ENCODE peak calls at places on chromosomes 12 and 14, in seven cellular contexts. One of them, this sample, is unnamed.

GRCh38 chr12:105279460-105280056 is 43.6 kb upstream of the APPL2 start:
- DNase-seq in BE2C: peak; percentile 19
- DNase-seq in activated CD4-positive, alpha-beta T cell treated with anti-CD3 and anti-CD28 coated beads, Interleukin-2, amount 50 U/mL, for 48 hours: peak; percentile 29
- DNase-seq in left ventricle myocardium superior: no peak
- DNase-seq in HFF-Myc: no peak
- DNase-seq in HFFc6: peak; percentile 25
- DNase-seq in nucleus accumbens: no peak
- DNase-seq in this sample: peak; percentile 23

GRCh38 chr14:47284283-47284682 is 391.1 kb downstream of the MDGA2 start:
- DNase-seq in BE2C: no peak
- DNase-seq in activated CD4-positive, alpha-beta T cell treated with anti-CD3 and anti-CD28 coated beads, Interleukin-2, amount 50 U/mL, for 48 hours: no peak
- DNase-seq in left ventricle myocardium superior: no peak
- DNase-seq in HFF-Myc: no peak
- DNase-seq in HFFc6: no peak
- DNase-seq in nucleus accumbens: no peak
- DNase-seq in this sample: no peak

GRCh38 chr12:9692909-9693308 is 23.4 kb downstream of the CLEC2D start:
- DNase-seq in BE2C: no peak
- DNase-seq in activated CD4-positive, alpha-beta T cell treated with anti-CD3 and anti-CD28 coated beads, Interleukin-2, amount 50 U/mL, for 48 hours: no peak
- DNase-seq in left ventricle myocardium superior: no peak
- DNase-seq in HFF-Myc: no peak
- DNase-seq in HFFc6: no peak
- DNase-seq in nucleus accumbens: no peak
- DNase-seq in this sample: no peak

GRCh38 chr14:28754209-28754985 is 12.2 kb upstream of the FOXG1 start:
- DNase-seq in BE2C: peak; percentile 51
- DNase-seq in activated CD4-positive, alpha-beta T cell treated with anti-CD3 and anti-CD28 coated beads, Interleukin-2, amount 50 U/mL, for 48 hours: no peak
- DNase-seq in left ventricle myocardium superior: no peak
- DNase-seq in HFF-Myc: peak; percentile 37
- DNase-seq in HFFc6: peak; percentile 38
- DNase-seq in nucleus accumbens: no peak
- DNase-seq in this sample: peak; percentile 30

GRCh38 chr12:15322164-15323054 is at the start of gene PTPRO:
- DNase-seq in BE2C: peak; percentile 84
- DNase-seq in activated CD4-positive, alpha-beta T cell treated with anti-CD3 and anti-CD28 coated beads, Interleukin-2, amount 50 U/mL, for 48 hours: no peak
- DNase-seq in left ventricle myocardium superior: no peak
- DNase-seq in HFF-Myc: no peak
- DNase-seq in HFFc6: no peak
- DNase-seq in nucleus accumbens: peak; percentile 15
- DNase-seq in this sample: peak; percentile 28

GRCh38 chr14:64654072-64654899 is 49.9 kb upstream of the PLEKHG3 start:
- DNase-seq in BE2C: no peak
- DNase-seq in activated CD4-positive, alpha-beta T cell treated with anti-CD3 and anti-CD28 coated beads, Interleukin-2, amount 50 U/mL, for 48 hours: no peak
- DNase-seq in left ventricle myocardium superior: no peak
- DNase-seq in HFF-Myc: no peak
- DNase-seq in HFFc6: peak; percentile 75
- DNase-seq in nucleus accumbens: no peak
- DNase-seq in this sample: peak; percentile 63

GRCh38 chr14:93304771-93305170 is 28.1 kb downstream of the BTBD7 start:
- DNase-seq in BE2C: no peak
- DNase-seq in activated CD4-positive, alpha-beta T cell treated with anti-CD3 and anti-CD28 coated beads, Interleukin-2, amount 50 U/mL, for 48 hours: no peak
- DNase-seq in left ventricle myocardium superior: no peak
- DNase-seq in HFF-Myc: no peak
- DNase-seq in HFFc6: peak; percentile 29
- DNase-seq in nucleus accumbens: no peak
- DNase-seq in this sample: peak; percentile 18

GRCh38 chr14:99229654-99230215 is 42.3 kb downstream of the BCL11B start:
- DNase-seq in BE2C: no peak
- DNase-seq in activated CD4-positive, alpha-beta T cell treated with anti-CD3 and anti-CD28 coated beads, Interleukin-2, amount 50 U/mL, for 48 hours: no peak
- DNase-seq in left ventricle myocardium superior: no peak
- DNase-seq in HFF-Myc: no peak
- DNase-seq in HFFc6: no peak
- DNase-seq in nucleus accumbens: no peak
- DNase-seq in this sample: no peak

GRCh38 chr12:115464008-115464672 is 780.2 kb upstream of the TBX3 start:
- DNase-seq in BE2C: no peak
- DNase-seq in activated CD4-positive, alpha-beta T cell treated with anti-CD3 and anti-CD28 coated beads, Interleukin-2, amount 50 U/mL, for 48 hours: no peak
- DNase-seq in left ventricle myocardium superior: no peak
- DNase-seq in HFF-Myc: no peak
- DNase-seq in HFFc6: no peak
- DNase-seq in nucleus accumbens: no peak
- DNase-seq in this sample: no peak

GRCh38 chr14:52553671-52554575 is 1.3 kb downstream of the GPR137C start:
- DNase-seq in BE2C: peak; percentile 95
- DNase-seq in activated CD4-positive, alpha-beta T cell treated with anti-CD3 and anti-CD28 coated beads, Interleukin-2, amount 50 U/mL, for 48 hours: peak; percentile 79
- DNase-seq in left ventricle myocardium superior: peak; percentile 92
- DNase-seq in HFF-Myc: peak; percentile 68
- DNase-seq in HFFc6: peak; percentile 79
- DNase-seq in nucleus accumbens: peak; percentile 45
- DNase-seq in this sample: peak; percentile 70

GRCh38 chr12:94073441-94074051 is 74.8 kb upstream of the PLXNC1 start:
- DNase-seq in BE2C: no peak
- DNase-seq in activated CD4-positive, alpha-beta T cell treated with anti-CD3 and anti-CD28 coated beads, Interleukin-2, amount 50 U/mL, for 48 hours: no peak
- DNase-seq in left ventricle myocardium superior: peak; percentile 61
- DNase-seq in HFF-Myc: no peak
- DNase-seq in HFFc6: no peak
- DNase-seq in nucleus accumbens: no peak
- DNase-seq in this sample: peak; percentile 64

GRCh38 chr14:30077946-30078345 is 150.3 kb upstream of the PRKD1 start:
- DNase-seq in BE2C: no peak
- DNase-seq in activated CD4-positive, alpha-beta T cell treated with anti-CD3 and anti-CD28 coated beads, Interleukin-2, amount 50 U/mL, for 48 hours: no peak
- DNase-seq in left ventricle myocardium superior: no peak
- DNase-seq in HFF-Myc: no peak
- DNase-seq in HFFc6: no peak
- DNase-seq in nucleus accumbens: no peak
- DNase-seq in this sample: peak; percentile 66

GRCh38 chr12:112839386-112839972 is 47.9 kb downstream of the RPH3A start:
- DNase-seq in BE2C: no peak
- DNase-seq in activated CD4-positive, alpha-beta T cell treated with anti-CD3 and anti-CD28 coated beads, Interleukin-2, amount 50 U/mL, for 48 hours: no peak
- DNase-seq in left ventricle myocardium superior: no peak
- DNase-seq in HFF-Myc: no peak
- DNase-seq in HFFc6: peak; percentile 22
- DNase-seq in nucleus accumbens: no peak
- DNase-seq in this sample: peak; percentile 65

GRCh38 chr14:103155013-103155412 is 31.8 kb downstream of the TNFAIP2 start:
- DNase-seq in BE2C: peak; percentile 47
- DNase-seq in activated CD4-positive, alpha-beta T cell treated with anti-CD3 and anti-CD28 coated beads, Interleukin-2, amount 50 U/mL, for 48 hours: no peak
- DNase-seq in left ventricle myocardium superior: peak; percentile 89
- DNase-seq in HFF-Myc: no peak
- DNase-seq in HFFc6: peak; percentile 49
- DNase-seq in nucleus accumbens: no peak
- DNase-seq in this sample: peak; percentile 77

GRCh38 chr14:66624319-66624937 is 116.5 kb downstream of the GPHN start:
- DNase-seq in BE2C: peak; percentile 74
- DNase-seq in activated CD4-positive, alpha-beta T cell treated with anti-CD3 and anti-CD28 coated beads, Interleukin-2, amount 50 U/mL, for 48 hours: peak; percentile 46
- DNase-seq in left ventricle myocardium superior: peak; percentile 53
- DNase-seq in HFF-Myc: peak; percentile 44
- DNase-seq in HFFc6: peak; percentile 62
- DNase-seq in nucleus accumbens: no peak
- DNase-seq in this sample: peak; percentile 61

GRCh38 chr12:79747274-79747673 is 56.5 kb upstream of the PAWR start:
- DNase-seq in BE2C: no peak
- DNase-seq in activated CD4-positive, alpha-beta T cell treated with anti-CD3 and anti-CD28 coated beads, Interleukin-2, amount 50 U/mL, for 48 hours: no peak
- DNase-seq in left ventricle myocardium superior: no peak
- DNase-seq in HFF-Myc: no peak
- DNase-seq in HFFc6: no peak
- DNase-seq in nucleus accumbens: no peak
- DNase-seq in this sample: no peak

GRCh38 chr12:104190151-104190550 is 25.4 kb upstream of the TXNRD1 start:
- DNase-seq in BE2C: no peak
- DNase-seq in activated CD4-positive, alpha-beta T cell treated with anti-CD3 and anti-CD28 coated beads, Interleukin-2, amount 50 U/mL, for 48 hours: no peak
- DNase-seq in left ventricle myocardium superior: no peak
- DNase-seq in HFF-Myc: no peak
- DNase-seq in HFFc6: peak; percentile 67
- DNase-seq in nucleus accumbens: no peak
- DNase-seq in this sample: peak; percentile 87

GRCh38 chr12:121765573-121765972 is 27.9 kb downstream of the RHOF start:
- DNase-seq in BE2C: peak; percentile 45
- DNase-seq in activated CD4-positive, alpha-beta T cell treated with anti-CD3 and anti-CD28 coated beads, Interleukin-2, amount 50 U/mL, for 48 hours: no peak
- DNase-seq in left ventricle myocardium superior: no peak
- DNase-seq in HFF-Myc: peak; percentile 94
- DNase-seq in HFFc6: peak; percentile 71
- DNase-seq in nucleus accumbens: no peak
- DNase-seq in this sample: peak; percentile 54

GRCh38 chr12:6769003-6769389 is 2.8 kb downstream of the PTMS start:
- DNase-seq in BE2C: peak; percentile 84
- DNase-seq in activated CD4-positive, alpha-beta T cell treated with anti-CD3 and anti-CD28 coated beads, Interleukin-2, amount 50 U/mL, for 48 hours: no peak
- DNase-seq in left ventricle myocardium superior: peak; percentile 71
- DNase-seq in HFF-Myc: no peak
- DNase-seq in HFFc6: no peak
- DNase-seq in nucleus accumbens: no peak
- DNase-seq in this sample: peak; percentile 20

GRCh38 chr12:125091401-125091800 is 26.2 kb downstream of the AACS start:
- DNase-seq in BE2C: no peak
- DNase-seq in activated CD4-positive, alpha-beta T cell treated with anti-CD3 and anti-CD28 coated beads, Interleukin-2, amount 50 U/mL, for 48 hours: no peak
- DNase-seq in left ventricle myocardium superior: no peak
- DNase-seq in HFF-Myc: no peak
- DNase-seq in HFFc6: no peak
- DNase-seq in nucleus accumbens: no peak
- DNase-seq in this sample: no peak

GRCh38 chr14:75401356-75401755 is 26.5 kb upstream of the JDP2 start:
- DNase-seq in BE2C: no peak
- DNase-seq in activated CD4-positive, alpha-beta T cell treated with anti-CD3 and anti-CD28 coated beads, Interleukin-2, amount 50 U/mL, for 48 hours: no peak
- DNase-seq in left ventricle myocardium superior: peak; percentile 52
- DNase-seq in HFF-Myc: no peak
- DNase-seq in HFFc6: no peak
- DNase-seq in nucleus accumbens: no peak
- DNase-seq in this sample: peak; percentile 60

GRCh38 chr14:89794096-89794495 is 160.4 kb downstream of the EFCAB11 start:
- DNase-seq in BE2C: no peak
- DNase-seq in activated CD4-positive, alpha-beta T cell treated with anti-CD3 and anti-CD28 coated beads, Interleukin-2, amount 50 U/mL, for 48 hours: no peak
- DNase-seq in left ventricle myocardium superior: peak; percentile 72
- DNase-seq in HFF-Myc: no peak
- DNase-seq in HFFc6: no peak
- DNase-seq in nucleus accumbens: no peak
- DNase-seq in this sample: no peak

GRCh38 chr14:75088566-75089373 is 19.3 kb downstream of the ZC2HC1C start:
- DNase-seq in BE2C: peak; percentile 72
- DNase-seq in activated CD4-positive, alpha-beta T cell treated with anti-CD3 and anti-CD28 coated beads, Interleukin-2, amount 50 U/mL, for 48 hours: peak; percentile 18
- DNase-seq in left ventricle myocardium superior: no peak
- DNase-seq in HFF-Myc: peak; percentile 31
- DNase-seq in HFFc6: peak; percentile 52
- DNase-seq in nucleus accumbens: no peak
- DNase-seq in this sample: peak; percentile 43

GRCh38 chr14:105375635-105376057 is 22.7 kb upstream of the TEX22 start:
- DNase-seq in BE2C: no peak
- DNase-seq in activated CD4-positive, alpha-beta T cell treated with anti-CD3 and anti-CD28 coated beads, Interleukin-2, amount 50 U/mL, for 48 hours: peak; percentile 53
- DNase-seq in left ventricle myocardium superior: no peak
- DNase-seq in HFF-Myc: no peak
- DNase-seq in HFFc6: no peak
- DNase-seq in nucleus accumbens: no peak
- DNase-seq in this sample: no peak

GRCh38 chr14:101078892-101079221 is 175.3 kb upstream of the RTL1 start:
- DNase-seq in BE2C: no peak
- DNase-seq in activated CD4-positive, alpha-beta T cell treated with anti-CD3 and anti-CD28 coated beads, Interleukin-2, amount 50 U/mL, for 48 hours: no peak
- DNase-seq in left ventricle myocardium superior: no peak
- DNase-seq in HFF-Myc: no peak
- DNase-seq in HFFc6: no peak
- DNase-seq in nucleus accumbens: no peak
- DNase-seq in this sample: no peak

GRCh38 chr12:80068173-80068572 is 31.2 kb upstream of the OTOGL start:
- DNase-seq in BE2C: no peak
- DNase-seq in activated CD4-positive, alpha-beta T cell treated with anti-CD3 and anti-CD28 coated beads, Interleukin-2, amount 50 U/mL, for 48 hours: no peak
- DNase-seq in left ventricle myocardium superior: no peak
- DNase-seq in HFF-Myc: no peak
- DNase-seq in HFFc6: no peak
- DNase-seq in nucleus accumbens: no peak
- DNase-seq in this sample: no peak

GRCh38 chr12:101280006-101280505 is at the start of gene UTP20:
- DNase-seq in BE2C: peak; percentile 93
- DNase-seq in activated CD4-positive, alpha-beta T cell treated with anti-CD3 and anti-CD28 coated beads, Interleukin-2, amount 50 U/mL, for 48 hours: peak; percentile 92
- DNase-seq in left ventricle myocardium superior: peak; percentile 94
- DNase-seq in HFF-Myc: peak; percentile 61
- DNase-seq in HFFc6: peak; percentile 79
- DNase-seq in nucleus accumbens: peak; percentile 73
- DNase-seq in this sample: peak; percentile 83

This sample was measured in fibroblast of gingiva.